ENCODE peak calls at places on chromosome 4, in four cellular contexts. M, Z, X and P are unnamed samples.

GRCh38 chr4:128349921-128350320 is 62.3 kb upstream of the PGRMC2 start:
- DNase-seq in M (no peak), Z (no peak), X (no peak), P (peak)

GRCh38 chr4:94390804-94391410 is 48.3 kb upstream of the HPGDS start:
- DNase-seq in M (peak), Z (no peak), X (no peak), P (peak)

GRCh38 chr4:115315182-115315581 is 201.8 kb upstream of the NDST4 start:
- DNase-seq in M (no peak), Z (no peak), X (no peak), P (no peak)

GRCh38 chr4:147160908-147161513 is 215.3 kb upstream of the TTC29 start:
- DNase-seq in M (peak), Z (no peak), X (no peak), P (peak)

GRCh38 chr4:37968747-37969146 is 8.5 kb downstream of the PTTG2 start:
- DNase-seq in M (no peak), Z (no peak), X (no peak), P (no peak)

GRCh38 chr4:26061248-26061986 is 147.4 kb downstream of the SMIM20 start:
- DNase-seq in M (peak), Z (peak), X (no peak), P (peak)

GRCh38 chr4:126051709-126052424 is 737.1 kb downstream of the FAT4 start:
- DNase-seq in M (no peak), Z (no peak), X (no peak), P (no peak)

GRCh38 chr4:105952596-105952995 is 57.3 kb downstream of the NPNT start:
- DNase-seq in M (no peak), Z (no peak), X (no peak), P (no peak)

GRCh38 chr4:69781458-69782418 is 21.3 kb upstream of the SULT1B1 start:
- DNase-seq in M (no peak), Z (no peak), X (no peak), P (peak)

GRCh38 chr4:141905751-141906150 is 269.4 kb downstream of the IL15 start:
- DNase-seq in M (no peak), Z (no peak), X (no peak), P (no peak)

GRCh38 chr4:67122029-67122428 is 423.3 kb downstream of the CENPC start:
- DNase-seq in M (no peak), Z (no peak), X (no peak), P (peak)

GRCh38 chr4:19987746-19988145 is 264.0 kb upstream of the SLIT2 start:
- DNase-seq in M (no peak), Z (no peak), X (no peak), P (no peak)

GRCh38 chr4:124279741-124280140 is 432.8 kb downstream of the ANKRD50 start:
- DNase-seq in M (peak), Z (no peak), X (no peak), P (no peak)

GRCh38 chr4:38177792-38178665 is 217.8 kb downstream of the PTTG2 start:
- DNase-seq in M (no peak), Z (no peak), X (no peak), P (no peak)

GRCh38 chr4:185119927-185120630 is 23.0 kb upstream of the SLC25A4 start:
- DNase-seq in M (no peak), Z (peak), X (no peak), P (no peak)

GRCh38 chr4:51845055-51845426 is 2.1 kb downstream of the DCUN1D4 start:
- DNase-seq in M (no peak), Z (no peak), X (peak), P (no peak)

GRCh38 chr4:144353240-144353639 is 212.7 kb upstream of the GYPA start:
- DNase-seq in M (no peak), Z (no peak), X (no peak), P (no peak)

GRCh38 chr4:144357970-144358369 is 217.5 kb upstream of the GYPA start:
- DNase-seq in M (no peak), Z (no peak), X (no peak), P (no peak)

GRCh38 chr4:144355809-144356757 is 215.6 kb upstream of the GYPA start:
- DNase-seq in M (no peak), Z (no peak), X (peak), P (peak)

GRCh38 chr4:144360394-144360793 is 219.9 kb upstream of the GYPA start:
- DNase-seq in M (no peak), Z (no peak), X (no peak), P (no peak)

GRCh38 chr4:144356941-144357381 is 216.4 kb upstream of the GYPA start:
- DNase-seq in M (no peak), Z (no peak), X (no peak), P (no peak)
- TF ChIP-seq TCF12 in M (no peak), Z (no peak), X (no peak), P (no peak)

DNA sequence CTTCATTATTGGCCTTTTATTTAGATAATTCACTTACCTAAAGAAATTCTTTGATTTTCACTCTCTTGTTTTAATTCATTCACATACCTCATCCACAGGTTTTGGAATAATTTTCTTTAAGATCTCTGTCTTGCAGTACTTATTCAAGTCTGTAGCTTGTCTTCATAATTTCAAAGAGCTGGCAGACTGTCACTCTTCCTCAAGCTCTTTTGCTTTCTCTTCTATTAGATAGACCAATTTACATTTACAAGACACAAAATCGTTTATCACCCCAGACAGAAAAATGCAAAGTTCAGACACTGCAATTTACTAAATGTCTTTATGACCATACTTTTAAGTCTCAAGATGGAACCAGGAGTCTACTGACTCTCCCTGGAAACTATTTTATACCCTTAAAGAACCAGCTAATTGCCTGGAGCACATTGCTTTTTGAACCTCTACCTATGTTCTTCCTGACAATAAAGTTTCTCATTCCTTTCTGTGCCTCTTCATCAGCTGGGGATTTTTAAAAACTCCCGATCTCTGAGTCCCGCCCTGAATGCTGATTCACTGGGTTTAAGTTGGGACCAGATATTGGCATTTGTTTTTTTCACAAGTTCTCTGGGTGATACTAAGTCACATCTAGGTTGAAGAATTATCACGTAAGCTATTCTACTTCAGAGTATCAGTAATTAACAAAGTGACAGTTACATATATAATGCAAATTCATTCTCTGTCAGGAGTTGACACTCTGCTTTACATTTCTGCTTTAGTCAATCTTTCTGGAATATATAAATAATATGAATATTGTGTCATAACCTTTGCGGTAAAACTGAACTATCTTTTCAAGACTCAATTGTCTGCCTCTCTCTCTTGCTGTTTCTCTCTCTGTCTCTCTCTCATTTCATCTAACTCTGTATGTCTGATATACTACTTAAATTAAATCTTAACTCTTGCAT is 196.4 kb downstream of the PCDH7 start:
- DNase-seq in M (no peak), Z (no peak), X (no peak), P (no peak)
- TF ChIP-seq TCF12 in M (no peak), Z (no peak), X (no peak), P (no peak)

GRCh38 chr4:155604718-155605601 is 61.7 kb upstream of the GUCY1A1 start:
- DNase-seq in M (no peak), Z (no peak), X (no peak), P (no peak)
- TF ChIP-seq TCF12 in M (peak), Z (no peak), X (no peak), P (no peak)

GRCh38 chr4:153763404-153763803 is 3.6 kb upstream of the RNF175 start:
- DNase-seq in M (no peak), Z (peak), X (no peak), P (no peak)
- TF ChIP-seq TCF12 in M (no peak), Z (no peak), X (no peak), P (no peak)

GRCh38 chr4:10035130-10035529 is 13.8 kb upstream of the SLC2A9 start:
- DNase-seq in M (no peak), Z (no peak), X (no peak), P (no peak)
- TF ChIP-seq TCF12 in M (no peak), Z (no peak), X (no peak), P (no peak)

DNA sequence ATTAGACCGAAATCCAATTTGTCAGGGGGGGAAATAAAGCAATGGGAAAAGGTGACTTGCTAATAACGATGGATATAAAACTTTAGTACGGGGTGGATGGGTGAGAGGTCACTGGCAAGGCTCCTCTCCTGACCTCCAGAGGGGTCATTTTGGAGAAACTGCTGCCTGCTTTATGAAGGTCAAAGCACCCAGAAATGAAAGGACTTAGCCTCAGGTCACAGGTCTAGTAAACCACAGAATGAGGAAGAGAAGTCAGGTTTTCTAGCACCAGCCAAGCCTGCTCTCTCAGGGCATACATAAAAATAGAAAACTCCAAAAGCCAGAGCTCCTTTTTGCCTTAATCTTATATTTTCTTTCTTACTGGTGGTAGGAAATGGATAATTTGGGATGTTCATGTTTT is 134.2 kb downstream of the SHROOM3 start:
- DNase-seq in M (no peak), Z (no peak), X (no peak), P (no peak)
- TF ChIP-seq TCF12 in M (no peak), Z (no peak), X (no peak), P (no peak)

GRCh38 chr4:171067422-171067821 is 745.8 kb upstream of the GALNTL6 start:
- DNase-seq in M (no peak), Z (no peak), X (peak), P (no peak)
- TF ChIP-seq TCF12 in M (no peak), Z (no peak), X (no peak), P (no peak)

GRCh38 chr4:60134106-60134505 is 1066.0 kb upstream of the ADGRL3 start:
- DNase-seq in M (no peak), Z (no peak), X (no peak), P (no peak)

GRCh38 chr4:60128916-60129315 is 1071.2 kb upstream of the ADGRL3 start:
- DNase-seq in M (no peak), Z (no peak), X (no peak), P (no peak)

GRCh38 chr4:60129740-60130139 is 1070.4 kb upstream of the ADGRL3 start:
- DNase-seq in M (no peak), Z (no peak), X (no peak), P (no peak)

GRCh38 chr4:60133414-60133813 is 1066.7 kb upstream of the ADGRL3 start:
- DNase-seq in M (no peak), Z (no peak), X (no peak), P (no peak)
- TF ChIP-seq TCF12 in M (no peak), Z (no peak), X (no peak), P (no peak)

GRCh38 chr4:1992468-1993168 is 16.2 kb downstream of the NELFA start:
- DNase-seq in M (peak), Z (peak), X (no peak), P (no peak)
- TF ChIP-seq TCF12 in M (no peak), Z (no peak), X (no peak), P (no peak)